ENCODE peak calls at places on chromosome 18, in nine cellular contexts. G is sigmoid colon, U is WTC11, T is PC-3, X is esophagus squamous epithelium, K is prostate gland, N is fibroblast of the aortic adventitia, C is GM12878, O is GM20000. R is an unnamed sample.

GRCh38 chr18:25223899-25224607 is 127.9 kb downstream of the ZNF521 start:
- DNase-seq in C (no peak), U (no peak), T (no peak), G (no peak), O (no peak), K (no peak), N (peak), X (no peak), R (no peak)

GRCh38 chr18:54924948-54925347 is 34.3 kb downstream of the CCDC68 start:
- DNase-seq in K (no peak), C (no peak), U (no peak), G (no peak), O (no peak), T (no peak), N (peak), X (no peak), R (no peak)

GRCh38 chr18:79982736-79983135 is 5.6 kb downstream of the TXNL4A start:
- DNase-seq in X (no peak), C (no peak), K (no peak), O (no peak), T (no peak), N (peak), G (no peak), U (no peak), R (no peak)

GRCh38 chr18:6920099-6920955 is 190.8 kb downstream of the ARHGAP28 start:
- DNase-seq in G (no peak), X (no peak), K (peak), U (peak), C (no peak), O (peak), N (peak), T (peak), R (peak)

GRCh38 chr18:59696311-59697235 is 650 bp downstream of the CCBE1 start:
- DNase-seq in T (peak), U (peak), C (no peak), X (no peak), G (peak), N (peak), K (no peak), O (peak), R (peak)

GRCh38 chr18:9380571-9381390 is 46.2 kb downstream of the TWSG1 start:
- DNase-seq in X (no peak), C (no peak), U (no peak), N (peak), K (no peak), O (no peak), T (no peak), G (no peak), R (no peak)

GRCh38 chr18:34694611-34695165 is 15.4 kb upstream of the DTNA start:
- DNase-seq in X (no peak), T (no peak), N (peak), U (no peak), O (no peak), C (no peak), G (no peak), K (no peak), R (no peak)

GRCh38 chr18:35038881-35039491 is 2.2 kb upstream of the MAPRE2 start:
- DNase-seq in U (no peak), X (no peak), T (no peak), C (no peak), N (no peak), K (no peak), G (no peak), O (no peak), R (no peak)

GRCh38 chr18:28108801-28109200 is 68.1 kb downstream of the CDH2 start:
- DNase-seq in C (no peak), N (peak), X (no peak), U (no peak), O (no peak), K (no peak), G (no peak), T (peak), R (no peak)
- TF ChIP-seq CTCF in C (no peak), N (no peak), X (no peak), U (no peak), O (no peak), K (no peak), G (no peak), T (peak), R (no peak)

DNA sequence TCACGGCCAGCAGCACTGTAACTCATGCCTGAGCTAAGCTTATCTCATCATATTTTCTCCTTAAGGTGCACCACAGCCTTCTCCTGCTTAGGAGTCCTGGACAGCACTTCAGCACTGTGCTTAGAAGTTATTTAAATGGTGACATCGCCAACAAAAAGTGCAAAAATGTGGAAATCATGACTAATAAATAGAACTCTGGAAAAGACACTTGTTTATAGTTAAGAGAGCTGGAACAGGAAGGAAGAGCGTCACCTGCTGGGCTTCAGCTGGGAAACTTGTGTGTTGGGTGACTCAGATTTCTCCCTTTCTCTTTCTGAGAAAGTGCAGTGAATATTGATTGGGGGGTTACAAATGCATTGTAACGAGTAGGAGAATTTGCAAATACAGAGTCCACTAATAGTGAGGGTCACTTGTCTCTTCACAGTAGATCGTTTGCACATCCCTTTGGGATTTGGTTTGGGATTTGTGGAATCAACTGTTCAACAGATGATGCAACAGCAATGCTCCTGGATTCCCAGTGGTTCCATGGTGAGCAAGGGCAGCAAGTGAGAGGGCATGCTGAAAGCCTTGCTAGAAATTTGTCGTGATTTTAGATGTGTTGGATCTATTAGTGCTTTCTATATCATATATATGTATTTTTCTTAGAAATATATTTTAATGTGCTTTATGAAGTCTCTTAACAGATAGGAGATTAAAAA is 84.2 kb downstream of the DOK6 start:
- DNase-seq in N (peak), U (peak), X (no peak), T (peak), C (no peak), K (no peak), O (no peak), G (no peak), R (no peak)
- TF ChIP-seq CTCF in N (no peak), U (no peak), X (no peak), T (peak), C (no peak), K (no peak), O (no peak), G (no peak), R (no peak)

GRCh38 chr18:64082054-64082453 is 66.8 kb downstream of the LINC00305 start:
- DNase-seq in C (no peak), U (no peak), N (no peak), T (no peak), X (no peak), K (no peak), G (no peak), O (no peak), R (no peak)
- TF ChIP-seq CTCF in C (peak), U (no peak), N (no peak), T (no peak), X (no peak), K (no peak), G (no peak), O (no peak), R (no peak)

DNA sequence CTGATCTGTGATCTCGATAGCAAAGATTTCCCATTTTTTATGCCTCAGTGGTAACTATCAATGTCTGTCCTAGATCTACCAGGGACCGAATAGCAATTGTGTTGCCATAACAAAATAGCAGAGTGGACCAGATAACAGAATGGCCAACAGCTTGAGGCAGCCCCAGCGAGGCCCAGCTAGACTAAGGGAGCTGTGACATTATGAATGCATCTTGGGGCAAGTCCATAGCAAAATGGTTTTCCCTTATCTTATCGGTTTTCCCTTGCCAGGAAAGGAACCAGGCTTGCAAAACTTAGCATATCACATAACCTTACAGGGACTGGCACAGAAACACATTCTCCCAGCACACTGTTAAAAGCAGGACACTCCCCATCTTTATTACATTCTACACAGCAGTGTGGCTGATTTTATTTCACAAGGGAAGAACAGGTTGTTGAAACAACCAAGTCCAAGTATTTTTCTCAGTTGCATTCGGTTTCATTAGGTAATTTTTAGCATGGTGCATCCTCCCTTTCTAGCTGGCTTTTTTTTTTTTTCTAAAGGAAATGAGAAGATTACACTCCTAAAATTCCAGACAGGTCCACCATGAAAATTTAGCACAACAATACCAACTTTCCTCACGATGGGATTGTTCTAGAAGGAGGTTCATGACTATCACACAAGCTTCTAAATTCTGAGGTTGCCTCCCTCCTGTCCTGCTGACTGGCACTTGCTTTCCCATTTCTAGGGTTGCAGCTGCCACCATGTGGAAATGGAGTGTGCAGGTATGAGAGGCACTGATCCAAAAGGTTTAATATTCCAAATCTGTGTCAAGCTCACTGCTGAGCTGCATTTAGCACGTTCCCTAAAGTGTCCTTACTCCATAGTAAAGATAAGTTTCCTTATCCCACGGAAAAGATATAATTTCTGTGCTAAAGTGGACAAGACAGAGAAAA is 97.0 kb upstream of the SLC35G4 start:
- DNase-seq in U (no peak), K (no peak), C (no peak), G (no peak), T (peak), X (no peak), O (no peak), N (peak), R (peak)
- TF ChIP-seq CTCF in U (no peak), K (no peak), C (peak), G (no peak), T (peak), X (no peak), O (no peak), N (no peak), R (no peak)

R was measured in endothelial cell.